ENCODE peak calls at places on chromosomes 1 and 21, in four cellular contexts. E is A549, G is HepG2, V is K562. X is an unnamed sample.

GRCh38 chr1:44640178-44640865 is 34.0 kb downstream of the TMEM53 start:
- DNase-seq in E (no peak), G (no peak), V (no peak), X (no peak)

GRCh38 chr1:65467536-65467935 is 47.1 kb downstream of the LEPR start:
- DNase-seq in E (peak), G (peak), V (peak), X (no peak)

GRCh38 chr1:79079770-79080169 is 73.2 kb upstream of the ADGRL4 start:
- DNase-seq in E (peak), G (no peak), V (no peak), X (peak)

GRCh38 chr1:147389532-147390184 is 147.2 kb downstream of the CHD1L start:
- DNase-seq in E (peak), G (peak), V (peak), X (peak)

GRCh38 chr1:20051218-20051829 is 18.7 kb upstream of the PLA2G5 start:
- DNase-seq in E (no peak), G (no peak), V (no peak), X (no peak)

GRCh38 chr1:50427086-50427817 is 4.0 kb upstream of the DMRTA2 start:
- DNase-seq in E (no peak), G (no peak), V (no peak), X (no peak)

GRCh38 chr21:25997788-25998611 is 172.6 kb downstream of the APP start:
- DNase-seq in E (no peak), G (peak), V (no peak), X (peak)

GRCh38 chr1:10608690-10609089 is 133.9 kb downstream of the PEX14 start:
- DNase-seq in E (no peak), G (no peak), V (no peak), X (no peak)

GRCh38 chr1:97849350-97850339 is 71.2 kb downstream of the DPYD start:
- DNase-seq in E (peak), G (no peak), V (no peak), X (peak)

GRCh38 chr1:184753608-184754478 is 815 bp downstream of the EDEM3 start:
- DNase-seq in E (peak), G (peak), V (peak), X (peak)

GRCh38 chr1:157496121-157496526 is 56.2 kb downstream of the FCRL5 start:
- DNase-seq in E (peak), G (peak), V (peak), X (peak)

GRCh38 chr1:23651069-23651808 is 40.4 kb upstream of the RPL11 start:
- DNase-seq in E (peak), G (no peak), V (peak), X (peak)

GRCh38 chr1:225847610-225848009 is 34.6 kb downstream of the TMEM63A start:
- DNase-seq in E (no peak), G (no peak), V (no peak), X (no peak)

GRCh38 chr1:39462074-39462473 is 29.4 kb upstream of the BMP8A start:
- DNase-seq in E (no peak), G (no peak), V (no peak), X (no peak)

GRCh38 chr1:223363057-223363855 is 720 bp downstream of the SUSD4 start:
- DNase-seq in E (peak), G (no peak), V (no peak), X (no peak)

GRCh38 chr1:174877208-174877673 is 122.5 kb upstream of the CACYBP start:
- DNase-seq in E (no peak), G (no peak), V (peak), X (no peak)
- TF ChIP-seq MYC in E (no peak), G (no peak), V (no peak), X (no peak)

GRCh38 chr1:109762821-109763645 is 690 bp downstream of the EPS8L3 start:
- DNase-seq in E (no peak), G (no peak), V (peak), X (peak)
- TF ChIP-seq JUN in E (no peak), G (no peak), V (peak), X (peak)

GRCh38 chr1:171251741-171252300 is 3.5 kb downstream of the FMO1 start:
- DNase-seq in E (peak), G (peak), V (peak), X (peak)
- TF ChIP-seq CTCF in E (peak), G (peak), V (peak), X (peak)

DNA sequence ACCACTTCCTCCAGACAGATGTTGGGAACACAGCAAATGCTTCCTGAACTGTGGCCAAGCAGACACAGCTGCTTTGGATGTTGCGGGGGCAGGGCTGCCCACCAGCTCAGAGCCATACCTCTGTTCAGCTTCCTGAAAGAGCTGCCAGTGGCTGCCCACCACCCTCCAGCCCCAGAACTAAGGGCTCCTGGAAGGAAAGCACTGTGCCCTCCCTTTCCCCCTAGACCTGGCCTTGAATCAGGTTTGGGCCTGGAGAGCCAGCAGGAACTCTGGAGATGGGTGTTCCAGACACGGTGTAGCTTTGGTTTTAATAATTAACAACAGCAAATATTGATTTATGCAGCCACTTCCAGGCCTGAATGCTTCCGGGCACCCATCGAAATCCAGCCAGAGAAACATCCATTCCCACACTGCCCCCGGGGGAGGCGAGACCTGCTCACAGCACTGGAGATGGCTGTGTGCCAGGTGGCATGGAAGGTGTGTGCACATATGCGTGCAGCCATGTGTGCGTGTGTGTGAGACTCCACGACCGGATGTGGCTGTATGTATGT is 45.7 kb downstream of the RAP1GAP start:
- DNase-seq in E (peak), G (peak), V (no peak), X (no peak)
- TF ChIP-seq MYC in E (no peak), G (peak), V (no peak), X (no peak)

GRCh38 chr1:154842635-154843034 is 27.4 kb downstream of the KCNN3 start:
- DNase-seq in E (no peak), G (no peak), V (no peak), X (no peak)
- TF ChIP-seq JUN in E (no peak), G (no peak), V (no peak), X (no peak)

GRCh38 chr1:6461237-6461530 is 4.8 kb downstream of the TNFRSF25 start:
- DNase-seq in E (no peak), G (no peak), V (no peak), X (no peak)

GRCh38 chr1:6461538-6462411 is 4.2 kb downstream of the TNFRSF25 start:
- DNase-seq in E (no peak), G (no peak), V (no peak), X (no peak)

GRCh38 chr1:6464514-6464836 is 1.5 kb downstream of the TNFRSF25 start:
- DNase-seq in E (peak), G (peak), V (no peak), X (no peak)

GRCh38 chr1:6463120-6463412 is 2.9 kb downstream of the TNFRSF25 start:
- DNase-seq in E (no peak), G (no peak), V (no peak), X (no peak)

DNA sequence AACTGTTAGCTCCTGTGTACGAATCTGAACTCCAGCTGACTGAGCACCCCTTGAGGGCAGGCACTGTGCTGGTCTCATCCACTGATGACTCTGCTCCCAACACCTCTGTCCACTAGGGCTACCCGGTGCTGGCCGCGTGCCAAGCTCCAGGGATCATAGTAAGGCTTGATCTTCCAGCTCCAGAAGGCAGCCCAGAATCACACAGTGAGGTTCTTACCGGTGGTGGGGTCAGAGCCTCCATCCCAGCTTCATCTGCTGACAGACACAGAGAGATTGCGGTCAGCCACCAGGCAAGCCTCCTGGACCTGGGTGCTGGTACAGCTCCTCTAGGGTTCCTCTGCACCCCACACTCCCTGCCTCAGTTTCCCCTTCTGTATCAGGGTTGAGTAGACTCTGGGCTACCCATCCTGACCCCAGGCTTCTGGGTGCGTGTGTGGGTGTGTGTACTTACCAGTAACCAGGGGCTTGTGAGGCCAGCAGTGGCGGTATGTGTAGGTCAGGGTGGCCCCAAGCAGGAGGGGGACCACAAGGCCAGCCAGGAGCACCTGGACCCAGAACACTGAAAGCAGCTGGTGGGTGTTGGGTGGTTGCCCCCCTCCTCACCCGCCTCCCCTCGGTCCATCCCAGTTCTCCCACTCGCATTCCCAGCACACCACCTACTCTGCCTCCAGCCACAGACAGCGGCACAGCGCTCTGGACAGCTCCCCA is 3.4 kb downstream of the TNFRSF25 start:
- DNase-seq in E (no peak), G (no peak), V (no peak), X (no peak)
- TF ChIP-seq CTCF in E (no peak), G (peak), V (no peak), X (no peak)

GRCh38 chr1:178134061-178134460 is 40.2 kb downstream of the RASAL2 start:
- DNase-seq in E (peak), G (no peak), V (no peak), X (peak)
- TF ChIP-seq MYC in E (no peak), G (no peak), V (no peak), X (no peak)

GRCh38 chr1:203645996-203646395 is 19.4 kb downstream of the ATP2B4 start:
- DNase-seq in E (no peak), G (no peak), V (no peak), X (no peak)
- TF ChIP-seq JUN in E (no peak), G (no peak), V (peak), X (no peak)